ENCODE peak calls at places on chromosomes 16 and 17, in eight cellular contexts. L is IMR-90, I is small intestine, B is GM23338, N is astrocyte, V is PC-9, R is neural progenitor cell, U is adrenal gland. T is an unnamed sample. For H3K36me3 and H3K4me1, the result is how much of the 10 kb centered on the place peaks cover.

GRCh38 chr17:61219460-61219859 is 180.2 kb upstream of the TBX2 start:
- DNase-seq in R (no peak), L (peak), N (no peak), I (no peak), U (peak), V (no peak), B (no peak), T (no peak)

GRCh38 chr16:89899879-89900481 is 18.7 kb upstream of the MC1R start:
- DNase-seq in B (no peak), U (no peak), I (no peak), R (no peak), V (no peak), N (no peak), L (no peak), T (no peak)

GRCh38 chr17:15411556-15412198 is 55.7 kb downstream of the CDRT4 start:
- DNase-seq in I (no peak), N (no peak), V (no peak), L (no peak), R (no peak), B (no peak), U (no peak), T (peak)

GRCh38 chr17:61284174-61284573 is 115.5 kb upstream of the TBX2 start:
- DNase-seq in V (no peak), R (no peak), B (no peak), N (peak), U (no peak), I (no peak), L (peak), T (no peak)

GRCh38 chr16:10552998-10553491 is 27.4 kb downstream of the EMP2 start:
- DNase-seq in L (no peak), V (no peak), N (no peak), R (peak), I (no peak), U (peak), B (peak), T (peak)

GRCh38 chr17:50620848-50621247 is 13.8 kb upstream of the ABCC3 start:
- DNase-seq in V (no peak), N (no peak), B (peak), R (peak), L (no peak), U (no peak), I (no peak), T (no peak)

GRCh38 chr17:74051348-74051747 is 152.1 kb upstream of the RPL38 start:
- DNase-seq in L (no peak), R (no peak), I (no peak), N (no peak), V (peak), B (no peak), U (no peak), T (no peak)

GRCh38 chr17:45137561-45138305 is 2.2 kb downstream of the ACBD4 start:
- DNase-seq in N (no peak), B (no peak), L (no peak), R (peak), U (no peak), V (no peak), I (peak), T (no peak)

GRCh38 chr17:35726609-35727460 is 4.6 kb upstream of the RASL10B start:
- DNase-seq in B (peak), U (peak), R (no peak), I (peak), V (peak), N (peak), L (peak), T (no peak)

GRCh38 chr16:26995522-26995921 is 71.2 kb upstream of the C16orf82 start:
- DNase-seq in L (no peak), R (no peak), I (no peak), N (no peak), U (no peak), B (no peak), V (no peak), T (no peak)

GRCh38 chr16:24543949-24544348 is 4.6 kb downstream of the RBBP6 start:
- DNase-seq in N (peak), V (no peak), R (no peak), I (no peak), U (no peak), L (no peak), B (no peak), T (no peak)

GRCh38 chr17:7216242-7217112 is 3.2 kb downstream of the DLG4 start:
- DNase-seq in U (no peak), R (no peak), L (no peak), N (no peak), B (no peak), V (no peak), I (no peak), T (no peak)

GRCh38 chr16:75058815-75059214 is 57.8 kb downstream of the LDHD start:
- DNase-seq in U (no peak), N (no peak), L (peak), B (no peak), I (peak), R (no peak), V (no peak), T (no peak)

GRCh38 chr16:49081556-49081955 is 200.1 kb downstream of the CBLN1 start:
- DNase-seq in L (no peak), R (no peak), U (no peak), V (no peak), B (no peak), I (no peak), N (no peak), T (no peak)

GRCh38 chr16:23434380-23434779 is 18.6 kb downstream of the COG7 start:
- DNase-seq in V (peak), L (peak), I (peak), B (peak), R (peak), U (no peak), N (peak), T (no peak)

GRCh38 chr17:307741-308507 is 44.7 kb downstream of the RPH3AL start:
- DNase-seq in R (no peak), L (no peak), I (no peak), B (no peak), N (no peak), U (peak), V (peak), T (no peak)

GRCh38 chr17:20155258-20156195 is 146.4 kb downstream of the SPECC1 start:
- DNase-seq in B (peak), R (peak), I (peak), L (peak), U (peak), N (peak), V (peak), T (peak)

GRCh38 chr16:49462356-49462988 is 88.9 kb downstream of the C16orf78 start:
- DNase-seq in R (no peak), U (peak), V (no peak), N (no peak), I (no peak), B (no peak), L (no peak), T (no peak)

GRCh38 chr17:69743091-69743490 is 328.6 kb downstream of the MAP2K6 start:
- DNase-seq in V (no peak), I (no peak), L (peak), N (no peak), U (no peak), B (no peak), R (no peak), T (no peak)

GRCh38 chr17:52828621-52829020 is 670.1 kb upstream of the CA10 start:
- DNase-seq in U (no peak), R (no peak), L (no peak), B (peak), N (no peak), V (peak), I (no peak), T (no peak)

GRCh38 chr16:19135896-19136438 is 22.2 kb downstream of the ITPRIPL2 start:
- DNase-seq in R (no peak), U (no peak), I (peak), B (no peak), V (peak), L (peak), N (no peak), T (no peak)

GRCh38 chr17:9928601-9929341 is 23.7 kb upstream of the RCVRN start:
- DNase-seq in R (peak), U (no peak), L (peak), V (peak), N (peak), B (peak), I (no peak), T (no peak)

GRCh38 chr17:13346081-13346533 is 255.6 kb downstream of the HS3ST3A1 start:
- DNase-seq in V (no peak), N (peak), B (peak), I (no peak), U (no peak), R (no peak), L (peak), T (no peak)

GRCh38 chr16:64962786-64963185 is 159.1 kb downstream of the CDH11 start:
- DNase-seq in V (no peak), L (no peak), N (peak), I (no peak), R (no peak), U (no peak), B (no peak), T (no peak)

GRCh38 chr17:57488856-57489255 is 232.5 kb downstream of the MSI2 start:
- DNase-seq in R (no peak), L (no peak), N (no peak), I (no peak), U (peak), V (peak), B (no peak), T (peak)

GRCh38 chr16:71854369-71854948 is 8.7 kb downstream of the ATXN1L start:
- DNase-seq in V (no peak), B (no peak), I (no peak), N (no peak), L (no peak), R (no peak), U (no peak), T (no peak)

GRCh38 chr16:56401482-56401881 is 23.9 kb downstream of the AMFR start:
- DNase-seq in B (peak), R (peak), I (peak), U (no peak), L (no peak), V (no peak), N (no peak), T (no peak)

GRCh38 chr17:46262271-46262670 is 32.7 kb upstream of the LRRC37A start:
- DNase-seq in R (no peak), N (no peak), U (no peak), B (no peak), V (no peak), I (no peak), L (no peak), T (no peak)

GRCh38 chr16:83772806-83773205 is 35.0 kb upstream of the HSBP1 start:
- DNase-seq in V (no peak), B (no peak), I (no peak), R (no peak), L (no peak), N (no peak), U (no peak), T (no peak)

GRCh38 chr17:72121164-72122001 is 563 bp downstream of the SOX9 start:
- DNase-seq in I (peak), V (no peak), L (peak), U (no peak), R (peak), N (peak), B (peak), T (peak)

GRCh38 chr17:76485569-76485968 is 15.7 kb downstream of the RHBDF2 start:
- DNase-seq in U (peak), R (no peak), I (no peak), B (no peak), L (no peak), N (no peak), V (no peak), T (no peak)

GRCh38 chr16:4689864-4690704 is 3.3 kb upstream of the NUDT16L1 start:
- DNase-seq in N (no peak), L (no peak), I (no peak), B (no peak), U (no peak), V (no peak), R (no peak), T (no peak)

GRCh38 chr16:57699481-57699880 is 4.9 kb downstream of the DRC7 start:
- DNase-seq in R (no peak), U (no peak), L (no peak), V (no peak), B (no peak), N (no peak), I (no peak), T (no peak)

GRCh38 chr17:7095642-7096041 is 15.6 kb upstream of the CLEC10A start:
- DNase-seq in L (no peak), U (no peak), B (no peak), V (no peak), N (no peak), I (no peak), R (no peak), T (no peak)

GRCh38 chr16:15610369-15610871 is 32.5 kb downstream of the MARF1 start:
- DNase-seq in I (no peak), N (peak), L (peak), R (no peak), B (no peak), V (no peak), U (no peak), T (no peak)

GRCh38 chr16:15616475-15616874 is 26.5 kb downstream of the MARF1 start:
- DNase-seq in V (no peak), L (no peak), I (no peak), N (no peak), U (no peak), B (no peak), R (no peak), T (no peak)

GRCh38 chr16:15611610-15612009 is 31.3 kb downstream of the MARF1 start:
- DNase-seq in V (no peak), R (no peak), I (no peak), N (peak), B (no peak), L (peak), U (no peak), T (no peak)

GRCh38 chr16:15616068-15616467 is 26.9 kb downstream of the MARF1 start:
- DNase-seq in L (no peak), I (no peak), B (no peak), R (no peak), U (no peak), N (no peak), V (no peak), T (no peak)

DNA sequence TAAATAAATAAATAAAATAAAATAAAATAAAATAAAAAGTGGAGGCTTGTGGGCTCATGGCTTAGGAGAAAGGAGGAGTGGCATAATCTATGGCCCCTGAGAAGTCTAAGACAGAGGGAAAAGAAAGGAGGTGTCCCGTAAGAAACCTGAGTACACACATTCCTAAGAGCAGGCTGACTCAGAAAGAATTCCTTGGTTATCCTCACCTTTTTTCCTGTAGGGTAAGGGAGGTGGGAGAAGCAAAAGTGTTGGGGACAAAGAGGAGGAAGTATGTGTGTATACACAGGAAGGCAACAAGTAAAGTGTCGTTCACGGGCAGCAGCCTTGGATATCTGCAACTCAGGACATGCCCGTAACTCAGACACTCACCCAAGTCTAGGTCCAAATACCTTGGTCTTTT is 29.3 kb downstream of the MARF1 start:
- DNase-seq in N (no peak), B (peak), I (no peak), L (no peak), V (peak), R (no peak), U (no peak), T (no peak)
- H3K36me3 ChIP-seq in N (under half), B (under half), I (under half), L (half or more), V (half or more), R (under half), U (under half), T (half or more)

GRCh38 chr17:79987187-79987889 is 48.3 kb downstream of the TBC1D16 start:
- DNase-seq in V (no peak), I (no peak), U (no peak), L (no peak), R (peak), N (no peak), B (peak), T (no peak)
- H3K27ac ChIP-seq in V (no peak), I (no peak), U (peak), L (peak), R (no peak), N (peak), B (peak), T (no peak)

DNA sequence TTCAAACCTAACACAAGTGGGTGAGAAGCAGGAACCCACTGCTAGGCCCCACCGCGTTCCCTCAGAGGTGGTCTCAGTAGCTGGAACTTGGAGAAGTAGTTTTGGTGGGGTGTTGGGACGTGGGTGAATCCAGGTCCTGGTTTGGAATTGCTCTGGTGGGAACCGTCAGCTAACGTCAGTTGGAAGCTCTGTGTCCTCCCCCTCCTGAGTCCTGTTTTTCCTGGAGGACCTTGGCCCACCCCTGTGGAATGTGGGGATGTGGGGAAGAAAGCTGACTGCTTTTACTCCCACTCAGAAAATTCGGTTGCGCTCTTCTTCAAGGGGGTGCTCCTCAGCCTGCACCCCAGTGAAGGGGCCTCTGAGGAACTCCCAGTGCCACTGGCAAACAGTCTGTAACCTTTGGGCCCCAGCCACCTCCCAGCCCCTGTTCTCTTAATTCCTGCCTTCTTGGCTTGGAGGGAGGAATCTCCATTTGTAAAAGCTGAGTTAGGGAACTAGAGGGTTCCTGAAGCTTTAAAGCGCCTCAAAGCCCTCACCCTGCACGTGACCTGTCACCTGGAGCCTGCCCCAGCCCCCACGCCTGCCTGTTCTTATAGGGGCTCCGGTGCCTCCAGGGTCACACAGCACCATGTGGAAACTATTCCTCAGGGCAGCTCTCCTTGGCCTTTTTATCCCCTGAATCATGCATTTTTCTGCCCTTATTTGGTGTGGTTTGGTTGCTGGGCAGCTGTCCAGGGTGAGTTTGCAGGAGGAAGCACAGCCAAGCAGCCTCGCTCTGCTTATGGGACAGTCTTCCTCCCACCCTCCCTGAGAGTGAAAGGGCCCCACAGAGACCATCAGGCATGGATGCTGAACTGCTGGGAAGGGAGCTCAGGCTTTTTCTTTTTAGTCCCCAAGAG is 16.2 kb upstream of the NAGLU start:
- DNase-seq in U (peak), V (peak), B (peak), N (peak), L (peak), R (peak), I (peak), T (peak)
- H3K4me1 ChIP-seq in U (half or more), V (half or more), B (under half), N (half or more), L (half or more), R (under half), I (under half), T (under half)

GRCh38 chr16:46962629-46963028 is 10.8 kb downstream of the DNAJA2 start:
- DNase-seq in V (no peak), N (no peak), R (no peak), U (no peak), I (no peak), B (no peak), L (no peak), T (no peak)
- H3K36me3 ChIP-seq in V (half or more), N (half or more), R (under half), U (under half), I (under half), B (half or more), L (half or more), T (half or more)

GRCh38 chr16:2810651-2811050 is 6.4 kb upstream of the PRSS21 start:
- DNase-seq in V (no peak), N (no peak), B (no peak), L (no peak), I (no peak), U (no peak), R (no peak), T (no peak)

GRCh38 chr16:2804728-2805127 is 6.5 kb downstream of the PRSS41 start:
- DNase-seq in L (no peak), V (no peak), U (no peak), B (no peak), N (no peak), I (no peak), R (no peak), T (no peak)

GRCh38 chr16:2809149-2809760 is 7.8 kb upstream of the PRSS21 start:
- DNase-seq in L (no peak), R (no peak), U (no peak), I (no peak), V (no peak), B (no peak), N (no peak), T (no peak)

GRCh38 chr16:2811703-2812471 is 5.2 kb upstream of the PRSS21 start:
- DNase-seq in R (no peak), L (no peak), V (no peak), B (no peak), N (no peak), I (peak), U (no peak), T (no peak)

DNA sequence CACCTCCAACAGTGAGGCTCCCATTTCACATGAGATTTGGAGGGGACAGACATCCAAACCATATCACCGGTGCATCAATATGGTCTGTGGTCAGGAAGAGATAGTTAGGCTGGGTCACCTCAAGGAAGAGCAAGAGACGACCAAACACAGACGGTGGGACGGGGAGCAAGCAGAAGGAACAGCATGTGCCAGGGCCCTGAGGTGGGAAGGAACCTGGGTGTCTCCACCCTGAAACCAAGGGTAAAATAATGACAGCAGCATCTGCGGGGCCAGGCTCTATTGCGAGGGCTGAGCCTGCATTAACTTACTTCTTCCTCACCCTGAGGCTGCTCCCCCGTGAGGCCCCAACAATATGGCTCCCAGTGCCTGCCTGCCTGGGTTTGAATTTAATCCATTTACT is 8.9 kb upstream of the PRSS21 start:
- DNase-seq in R (no peak), U (no peak), L (no peak), I (no peak), V (no peak), B (no peak), N (no peak), T (no peak)
- H3K27ac ChIP-seq in R (no peak), U (no peak), L (no peak), I (no peak), V (no peak), B (no peak), N (no peak), T (no peak)

GRCh38 chr17:81097943-81098308 is 63.0 kb downstream of the BAIAP2 start:
- DNase-seq in U (no peak), N (peak), I (no peak), B (no peak), L (peak), R (no peak), V (peak), T (no peak)
- H3K4me1 ChIP-seq in U (under half), N (half or more), I (under half), B (under half), L (under half), R (under half), V (half or more), T (under half)

DNA sequence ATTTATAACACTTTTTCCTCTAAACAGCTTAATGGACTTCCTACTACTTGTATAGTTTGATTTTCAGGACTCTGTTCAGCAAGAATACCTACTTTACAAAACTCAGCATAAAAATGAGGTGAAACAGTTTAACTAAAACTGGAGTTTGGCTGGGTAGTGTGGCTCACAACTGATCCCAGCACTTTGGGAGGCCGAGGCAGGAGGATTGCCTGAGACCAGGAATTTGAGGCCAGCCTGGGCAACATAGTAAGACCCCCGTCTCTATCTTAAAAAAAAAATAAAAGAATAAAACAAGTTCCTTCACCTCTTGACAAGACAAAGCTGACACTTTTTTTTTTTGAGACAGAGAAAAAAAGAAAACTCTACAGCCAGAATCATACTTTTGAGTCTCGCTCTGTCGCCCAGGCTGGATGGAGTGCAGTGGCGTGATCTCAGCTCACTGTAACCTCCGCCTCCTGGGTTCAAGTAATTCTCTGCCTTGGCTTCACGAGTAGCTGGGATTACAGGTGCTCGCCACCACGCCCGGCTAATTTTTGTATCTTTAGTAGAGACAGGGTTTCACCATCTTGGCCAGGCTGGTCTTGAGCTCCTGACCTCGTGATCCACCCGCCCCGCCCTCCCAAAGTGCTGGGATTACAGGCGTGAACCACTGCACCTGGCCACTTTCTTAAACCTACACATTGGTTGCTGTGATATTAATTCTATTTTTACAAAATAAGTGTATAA is 2.6 kb downstream of the PDF start:
- DNase-seq in I (no peak), L (no peak), R (no peak), N (no peak), V (no peak), U (peak), B (no peak), T (no peak)
- H3K36me3 ChIP-seq in I (under half), L (under half), R (under half), N (under half), V (under half), U (under half), B (under half), T (under half)